ENCODE peak calls at places on chromosome 15, in four cellular contexts. E is OCI-LY7, X is uterus, L is spleen. P is an unnamed sample.
A peak's percentile ranks its signal among the peaks of the same experiment; 100 is the strongest.

GRCh38 chr15:58521293-58521991 is 89.7 kb downstream of the LIPC start:
- DNase-seq in L (peak; percentile 89), E (no peak), X (no peak), P (no peak)

GRCh38 chr15:63473999-63474809 is 30.2 kb upstream of the USP3 start:
- DNase-seq in X (no peak), E (peak; percentile 76), L (peak; percentile 77), P (no peak)

GRCh38 chr15:99365232-99365631 is 114.0 kb downstream of the LRRC28 start:
- DNase-seq in E (no peak), L (no peak), X (no peak), P (no peak)

GRCh38 chr15:73964736-73965093 is 27.4 kb downstream of the STOML1 start:
- DNase-seq in L (peak; percentile 94), X (peak; percentile 81), E (peak; percentile 83), P (peak; percentile 94)

GRCh38 chr15:46091860-46092450 is 457.1 kb downstream of the SQOR start:
- DNase-seq in E (peak; percentile 40), X (no peak), L (no peak), P (peak; percentile 78)

GRCh38 chr15:92653836-92654524 is 1.6 kb downstream of the FAM174B start:
- DNase-seq in X (no peak), E (no peak), L (no peak), P (no peak)

GRCh38 chr15:37574985-37575384 is 359.5 kb upstream of the TMCO5A start:
- DNase-seq in X (no peak), L (no peak), E (no peak), P (no peak)

GRCh38 chr15:85622432-85622831 is 172.3 kb downstream of the KLHL25 start:
- DNase-seq in L (no peak), E (no peak), X (no peak), P (no peak)

GRCh38 chr15:101600024-101600423 is 52.2 kb downstream of the TM2D3 start:
- DNase-seq in X (no peak), E (no peak), L (no peak), P (no peak)

GRCh38 chr15:60265057-60265456 is 132.7 kb downstream of the ANXA2 start:
- DNase-seq in L (no peak), E (no peak), X (no peak), P (no peak)

GRCh38 chr15:87209891-87210649 is 1046.5 kb downstream of the NTRK3 start:
- DNase-seq in L (no peak), X (no peak), E (no peak), P (no peak)

GRCh38 chr15:70275461-70276138 is 177.9 kb upstream of the TLE3 start:
- DNase-seq in E (no peak), X (no peak), L (peak; percentile 39), P (no peak)

GRCh38 chr15:101376615-101377395 is 81.8 kb upstream of the SNRPA1 start:
- DNase-seq in E (no peak), L (no peak), X (no peak), P (no peak)

GRCh38 chr15:75921732-75922703 is 18.3 kb downstream of the FBXO22 start:
- DNase-seq in E (peak; percentile 52), L (no peak), X (peak; percentile 17), P (peak; percentile 69)

GRCh38 chr15:94004697-94005096 is 226.7 kb upstream of the MCTP2 start:
- DNase-seq in E (no peak), L (no peak), X (peak; percentile 50), P (no peak)

GRCh38 chr15:37773111-37773860 is 161.2 kb upstream of the TMCO5A start:
- DNase-seq in L (no peak), E (no peak), X (no peak), P (no peak)

GRCh38 chr15:77907824-77908751 is 169.4 kb downstream of the TBC1D2B start:
- DNase-seq in L (peak; percentile 79), E (peak; percentile 77), X (no peak), P (peak; percentile 75)

GRCh38 chr15:89341316-89342005 is 6.8 kb upstream of the POLG start:
- DNase-seq in E (no peak), L (peak; percentile 44), X (no peak), P (no peak)

DNA sequence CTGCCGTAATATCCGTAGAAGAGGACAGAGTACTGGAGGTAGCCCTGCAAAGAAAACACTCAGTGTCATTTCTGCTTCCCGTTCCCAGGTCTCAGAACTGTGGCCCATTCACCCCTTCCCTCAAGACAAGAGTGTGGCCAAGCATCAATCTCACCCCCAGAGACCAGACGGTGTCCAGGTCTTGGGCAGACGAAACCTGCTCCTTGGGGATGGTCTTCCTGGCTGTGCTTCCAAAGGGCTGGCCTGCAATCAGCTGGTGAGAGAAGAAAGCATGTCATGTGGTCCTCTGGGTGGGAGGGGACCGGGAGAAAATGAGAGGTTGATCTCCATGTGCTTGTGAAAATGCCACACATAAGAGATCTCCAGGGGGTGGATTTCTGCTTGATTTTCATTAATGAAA is 15.8 kb downstream of the TMC3 start:
- DNase-seq in X (no peak), L (no peak), E (no peak), P (no peak)
- H3K4me3 ChIP-seq in X (no peak overlapping the region), L (no peak overlapping the region), E (no peak overlapping the region), P (no peak overlapping the region)

GRCh38 chr15:96337991-96338771 is 7.7 kb downstream of the NR2F2 start:
- DNase-seq in E (no peak), X (no peak), L (no peak), P (no peak)

GRCh38 chr15:96336045-96336642 is 5.6 kb downstream of the NR2F2 start:
- DNase-seq in E (no peak), X (no peak), L (no peak), P (no peak)

GRCh38 chr15:96336643-96337353 is 6.3 kb downstream of the NR2F2 start:
- DNase-seq in L (no peak), E (no peak), X (peak; percentile 20), P (no peak)

GRCh38 chr15:96338772-96339661 is 8.5 kb downstream of the NR2F2 start:
- DNase-seq in L (no peak), X (no peak), E (no peak), P (no peak)

GRCh38 chr15:96337354-96337990 is 7.0 kb downstream of the NR2F2 start:
- DNase-seq in L (no peak), E (no peak), X (no peak), P (no peak)
- H3K4me3 ChIP-seq in L (peak overlapping the region; percentile 80), E (no peak overlapping the region), X (peak overlapping the region; percentile 84), P (no peak overlapping the region)

GRCh38 chr15:31357148-31357547 is 30.5 kb downstream of the KLF13 start:
- DNase-seq in E (peak; percentile 44), X (no peak), L (no peak), P (no peak)

GRCh38 chr15:31358957-31359721 is 32.5 kb downstream of the KLF13 start:
- DNase-seq in E (no peak), L (no peak), X (no peak), P (no peak)

GRCh38 chr15:31359722-31360111 is 33.1 kb downstream of the KLF13 start:
- DNase-seq in L (no peak), X (no peak), E (no peak), P (no peak)

GRCh38 chr15:31360158-31360561 is 33.5 kb downstream of the KLF13 start:
- DNase-seq in X (no peak), E (no peak), L (no peak), P (no peak)

DNA sequence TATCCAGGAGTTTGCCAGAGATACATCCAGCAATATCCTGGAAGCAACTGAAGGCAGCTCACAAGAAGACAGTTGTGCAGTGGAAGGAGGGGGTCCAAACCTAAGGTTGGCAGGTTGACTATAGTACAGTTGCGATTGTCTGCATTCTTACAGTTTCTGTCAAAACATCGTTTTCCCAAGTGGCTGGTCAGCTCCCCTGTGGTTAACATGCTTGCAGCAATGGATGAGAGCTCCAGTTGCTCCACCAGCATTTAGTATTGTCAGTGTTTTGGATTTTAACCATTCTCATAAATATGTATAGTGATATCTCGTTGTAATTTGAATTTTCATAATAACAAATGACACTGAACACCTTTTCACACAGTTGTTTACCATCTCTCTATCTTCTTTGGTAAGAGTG is 31.5 kb downstream of the KLF13 start:
- DNase-seq in E (no peak), L (no peak), X (no peak), P (no peak)
- H3K4me3 ChIP-seq in E (no peak overlapping the region), L (no peak overlapping the region), X (no peak overlapping the region), P (no peak overlapping the region)

GRCh38 chr15:57159767-57160166 is 216.5 kb upstream of the CGNL1 start:
- DNase-seq in L (no peak), E (no peak), X (no peak), P (no peak)

GRCh38 chr15:57160823-57161560 is 215.3 kb upstream of the CGNL1 start:
- DNase-seq in L (no peak), E (no peak), X (no peak), P (no peak)

GRCh38 chr15:57158997-57159668 is 217.2 kb upstream of the CGNL1 start:
- DNase-seq in L (no peak), X (no peak), E (no peak), P (no peak)

GRCh38 chr15:57156210-57156887 is 220.0 kb upstream of the CGNL1 start:
- DNase-seq in X (no peak), L (no peak), E (no peak), P (no peak)

GRCh38 chr15:57158589-57158988 is 217.7 kb upstream of the CGNL1 start:
- DNase-seq in X (no peak), L (no peak), E (no peak), P (no peak)
- H3K4me3 ChIP-seq in X (no peak overlapping the region), L (no peak overlapping the region), E (no peak overlapping the region), P (no peak overlapping the region)

DNA sequence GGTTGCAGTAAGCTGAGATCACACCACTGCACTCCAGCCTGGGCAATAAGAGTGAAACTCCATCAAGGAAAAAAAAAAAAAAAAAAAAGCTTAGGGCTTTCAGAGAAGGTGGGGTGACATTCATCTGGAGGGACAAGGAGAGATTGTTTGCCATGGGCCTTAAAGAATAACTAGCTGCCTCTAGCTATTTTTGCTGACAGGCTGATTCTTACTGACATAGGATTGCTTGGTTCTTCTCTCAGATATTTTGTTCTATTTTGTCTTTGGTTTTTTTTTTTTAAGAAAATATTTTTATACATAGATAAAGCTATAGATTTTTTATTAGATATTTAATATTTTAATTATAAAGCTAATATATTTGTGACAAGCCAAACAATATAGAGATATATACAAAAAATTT is 24.2 kb upstream of the PIAS1 start:
- DNase-seq in X (no peak), E (no peak), L (no peak), P (no peak)
- H3K4me3 ChIP-seq in X (no peak overlapping the region), E (no peak overlapping the region), L (no peak overlapping the region), P (no peak overlapping the region)

GRCh38 chr15:40927497-40928346 is 1.4 kb upstream of the DLL4 start:
- DNase-seq in X (no peak), E (no peak), L (peak; percentile 73), P (no peak)
- H3K4me3 ChIP-seq in X (peak overlapping the region; percentile 41), E (peak overlapping the region; percentile 42), L (peak overlapping the region; percentile 87), P (peak overlapping the region; percentile 65)

GRCh38 chr15:90912770-90913075 is 9.6 kb downstream of the MAN2A2 start:
- DNase-seq in L (peak; percentile 62), X (no peak), E (no peak), P (no peak)

GRCh38 chr15:90915808-90916440 is 12.8 kb downstream of the MAN2A2 start:
- DNase-seq in L (peak; percentile 91), E (peak; percentile 74), X (no peak), P (no peak)

GRCh38 chr15:90915216-90915807 is 12.2 kb downstream of the MAN2A2 start:
- DNase-seq in E (peak; percentile 73), X (no peak), L (no peak), P (no peak)

GRCh38 chr15:90913398-90913944 is 10.4 kb downstream of the MAN2A2 start:
- DNase-seq in E (no peak), L (peak; percentile 64), X (no peak), P (no peak)

GRCh38 chr15:90914240-90915080 is 11.4 kb downstream of the MAN2A2 start:
- DNase-seq in E (no peak), L (peak; percentile 78), X (no peak), P (no peak)
- H3K4me3 ChIP-seq in E (no peak overlapping the region), L (peak overlapping the region; percentile 61), X (no peak overlapping the region), P (no peak overlapping the region)

P was measured in Karpas-422.